ENCODE peak calls at places on chromosome 18, in six cellular contexts. One of them, this sample, is unnamed. For H3K27me3, the result is how much of the 10 kb centered on the place peaks cover.

GRCh38 chr18:56711706-56712445 is 60.7 kb downstream of the WDR7 start:
- DNase-seq in effector memory CD4-positive, alpha-beta T cell: no peak
- DNase-seq in esophagus squamous epithelium: no peak
- DNase-seq in foreskin keratinocyte: no peak
- DNase-seq in uterus: no peak
- DNase-seq in WERI-Rb-1: no peak
- DNase-seq in this sample: peak

GRCh38 chr18:22471546-22472131 is 53.9 kb upstream of the CTAGE1 start:
- DNase-seq in WERI-Rb-1: no peak
- DNase-seq in foreskin keratinocyte: no peak
- DNase-seq in uterus: no peak
- DNase-seq in effector memory CD4-positive, alpha-beta T cell: no peak
- DNase-seq in esophagus squamous epithelium: no peak
- DNase-seq in this sample: no peak

GRCh38 chr18:64949885-64950284 is 800.9 kb upstream of the CDH7 start:
- DNase-seq in uterus: no peak
- DNase-seq in esophagus squamous epithelium: no peak
- DNase-seq in WERI-Rb-1: no peak
- DNase-seq in effector memory CD4-positive, alpha-beta T cell: no peak
- DNase-seq in foreskin keratinocyte: no peak
- DNase-seq in this sample: no peak

GRCh38 chr18:45998244-45998643 is 31.1 kb upstream of the EPG5 start:
- DNase-seq in effector memory CD4-positive, alpha-beta T cell: no peak
- DNase-seq in foreskin keratinocyte: no peak
- DNase-seq in esophagus squamous epithelium: no peak
- DNase-seq in WERI-Rb-1: no peak
- DNase-seq in uterus: no peak
- DNase-seq in this sample: no peak

GRCh38 chr18:74291771-74292540 is at the start of gene CYB5A:
- DNase-seq in esophagus squamous epithelium: peak
- DNase-seq in WERI-Rb-1: peak
- DNase-seq in effector memory CD4-positive, alpha-beta T cell: peak
- DNase-seq in uterus: peak
- DNase-seq in foreskin keratinocyte: peak
- DNase-seq in this sample: peak

GRCh38 chr18:49640741-49641140 is 78.9 kb downstream of the LIPG start:
- DNase-seq in effector memory CD4-positive, alpha-beta T cell: no peak
- DNase-seq in foreskin keratinocyte: no peak
- DNase-seq in WERI-Rb-1: no peak
- DNase-seq in uterus: no peak
- DNase-seq in esophagus squamous epithelium: no peak
- DNase-seq in this sample: no peak

GRCh38 chr18:41974661-41975286 is 19.7 kb downstream of the PIK3C3 start:
- DNase-seq in foreskin keratinocyte: no peak
- DNase-seq in effector memory CD4-positive, alpha-beta T cell: no peak
- DNase-seq in uterus: no peak
- DNase-seq in WERI-Rb-1: no peak
- DNase-seq in esophagus squamous epithelium: no peak
- DNase-seq in this sample: no peak

GRCh38 chr18:9095297-9096012 is 7.0 kb upstream of the NDUFV2 start:
- DNase-seq in WERI-Rb-1: no peak
- DNase-seq in foreskin keratinocyte: no peak
- DNase-seq in uterus: no peak
- DNase-seq in effector memory CD4-positive, alpha-beta T cell: peak
- DNase-seq in esophagus squamous epithelium: no peak
- DNase-seq in this sample: no peak

GRCh38 chr18:60754413-60754812 is 381.8 kb upstream of the MC4R start:
- DNase-seq in esophagus squamous epithelium: no peak
- DNase-seq in foreskin keratinocyte: no peak
- DNase-seq in effector memory CD4-positive, alpha-beta T cell: no peak
- DNase-seq in WERI-Rb-1: no peak
- DNase-seq in uterus: no peak
- DNase-seq in this sample: no peak

GRCh38 chr18:12455511-12455910 is 47.8 kb downstream of the PRELID3A start:
- DNase-seq in esophagus squamous epithelium: no peak
- DNase-seq in foreskin keratinocyte: no peak
- DNase-seq in WERI-Rb-1: no peak
- DNase-seq in effector memory CD4-positive, alpha-beta T cell: no peak
- DNase-seq in uterus: no peak
- DNase-seq in this sample: no peak

GRCh38 chr18:4453712-4454547 is 1.2 kb downstream of the DLGAP1 start:
- DNase-seq in WERI-Rb-1: no peak
- DNase-seq in uterus: no peak
- DNase-seq in effector memory CD4-positive, alpha-beta T cell: no peak
- DNase-seq in esophagus squamous epithelium: no peak
- DNase-seq in foreskin keratinocyte: no peak
- DNase-seq in this sample: no peak

GRCh38 chr18:42048150-42048549 is 93.1 kb downstream of the PIK3C3 start:
- DNase-seq in WERI-Rb-1: no peak
- DNase-seq in uterus: no peak
- DNase-seq in foreskin keratinocyte: peak
- DNase-seq in esophagus squamous epithelium: no peak
- DNase-seq in effector memory CD4-positive, alpha-beta T cell: no peak
- DNase-seq in this sample: peak

GRCh38 chr18:48230459-48231113 is 178.6 kb downstream of the ZBTB7C start:
- DNase-seq in foreskin keratinocyte: peak
- DNase-seq in esophagus squamous epithelium: no peak
- DNase-seq in uterus: no peak
- DNase-seq in effector memory CD4-positive, alpha-beta T cell: no peak
- DNase-seq in WERI-Rb-1: peak
- DNase-seq in this sample: no peak

GRCh38 chr18:67654101-67654500 is 137.6 kb upstream of the DSEL start:
- DNase-seq in foreskin keratinocyte: no peak
- DNase-seq in esophagus squamous epithelium: no peak
- DNase-seq in effector memory CD4-positive, alpha-beta T cell: no peak
- DNase-seq in WERI-Rb-1: no peak
- DNase-seq in uterus: no peak
- DNase-seq in this sample: no peak

GRCh38 chr18:58227361-58227930 is 183.4 kb downstream of the NEDD4L start:
- DNase-seq in foreskin keratinocyte: no peak
- DNase-seq in uterus: no peak
- DNase-seq in effector memory CD4-positive, alpha-beta T cell: no peak
- DNase-seq in WERI-Rb-1: peak
- DNase-seq in esophagus squamous epithelium: no peak
- DNase-seq in this sample: no peak

GRCh38 chr18:59056706-59057492 is 82.8 kb upstream of the SEC11C start:
- DNase-seq in WERI-Rb-1: peak
- DNase-seq in foreskin keratinocyte: peak
- DNase-seq in uterus: peak
- DNase-seq in esophagus squamous epithelium: no peak
- DNase-seq in effector memory CD4-positive, alpha-beta T cell: peak
- DNase-seq in this sample: no peak

GRCh38 chr18:32126538-32126937 is 34.9 kb downstream of the RNF138 start:
- DNase-seq in esophagus squamous epithelium: no peak
- DNase-seq in foreskin keratinocyte: no peak
- DNase-seq in WERI-Rb-1: no peak
- DNase-seq in effector memory CD4-positive, alpha-beta T cell: no peak
- DNase-seq in uterus: no peak
- DNase-seq in this sample: no peak

GRCh38 chr18:68060871-68061270 is 544.4 kb upstream of the DSEL start:
- DNase-seq in foreskin keratinocyte: no peak
- DNase-seq in effector memory CD4-positive, alpha-beta T cell: no peak
- DNase-seq in WERI-Rb-1: no peak
- DNase-seq in uterus: no peak
- DNase-seq in esophagus squamous epithelium: no peak
- DNase-seq in this sample: no peak

GRCh38 chr18:2304378-2305175 is 266.7 kb downstream of the METTL4 start:
- DNase-seq in WERI-Rb-1: no peak
- DNase-seq in uterus: no peak
- DNase-seq in foreskin keratinocyte: peak
- DNase-seq in esophagus squamous epithelium: no peak
- DNase-seq in effector memory CD4-positive, alpha-beta T cell: no peak
- DNase-seq in this sample: no peak

GRCh38 chr18:1865869-1866268 is 705.4 kb downstream of the METTL4 start:
- DNase-seq in esophagus squamous epithelium: no peak
- DNase-seq in uterus: no peak
- DNase-seq in effector memory CD4-positive, alpha-beta T cell: no peak
- DNase-seq in foreskin keratinocyte: no peak
- DNase-seq in WERI-Rb-1: no peak
- DNase-seq in this sample: no peak

GRCh38 chr18:7370812-7371211 is 139.9 kb downstream of the LRRC30 start:
- DNase-seq in esophagus squamous epithelium: peak
- DNase-seq in effector memory CD4-positive, alpha-beta T cell: no peak
- DNase-seq in uterus: peak
- DNase-seq in foreskin keratinocyte: no peak
- DNase-seq in WERI-Rb-1: no peak
- DNase-seq in this sample: no peak

GRCh38 chr18:33870059-33870458 is 292.0 kb downstream of the ASXL3 start:
- DNase-seq in uterus: no peak
- DNase-seq in esophagus squamous epithelium: no peak
- DNase-seq in foreskin keratinocyte: peak
- DNase-seq in WERI-Rb-1: no peak
- DNase-seq in effector memory CD4-positive, alpha-beta T cell: no peak
- DNase-seq in this sample: no peak

GRCh38 chr18:79389689-79390088 is 6.0 kb upstream of the NFATC1 start:
- DNase-seq in uterus: no peak
- DNase-seq in WERI-Rb-1: no peak
- DNase-seq in foreskin keratinocyte: no peak
- DNase-seq in effector memory CD4-positive, alpha-beta T cell: no peak
- DNase-seq in esophagus squamous epithelium: no peak
- DNase-seq in this sample: no peak
- H3K27me3 ChIP-seq in uterus: under half
- H3K27me3 ChIP-seq in WERI-Rb-1: under half
- H3K27me3 ChIP-seq in foreskin keratinocyte: half or more
- H3K27me3 ChIP-seq in effector memory CD4-positive, alpha-beta T cell: under half
- H3K27me3 ChIP-seq in esophagus squamous epithelium: under half
- H3K27me3 ChIP-seq in this sample: under half

GRCh38 chr18:47206945-47207637 is 30.9 kb upstream of the IER3IP1 start:
- DNase-seq in esophagus squamous epithelium: no peak
- DNase-seq in uterus: no peak
- DNase-seq in effector memory CD4-positive, alpha-beta T cell: no peak
- DNase-seq in foreskin keratinocyte: no peak
- DNase-seq in WERI-Rb-1: no peak
- DNase-seq in this sample: no peak
- H3K27me3 ChIP-seq in esophagus squamous epithelium: under half
- H3K27me3 ChIP-seq in uterus: under half
- H3K27me3 ChIP-seq in effector memory CD4-positive, alpha-beta T cell: under half
- H3K27me3 ChIP-seq in foreskin keratinocyte: half or more
- H3K27me3 ChIP-seq in WERI-Rb-1: under half
- H3K27me3 ChIP-seq in this sample: under half

GRCh38 chr18:79601234-79601633 is 78.4 kb upstream of the CTDP1 start:
- DNase-seq in esophagus squamous epithelium: no peak
- DNase-seq in uterus: no peak
- DNase-seq in WERI-Rb-1: no peak
- DNase-seq in effector memory CD4-positive, alpha-beta T cell: no peak
- DNase-seq in foreskin keratinocyte: no peak
- DNase-seq in this sample: no peak

GRCh38 chr18:79605481-79605880 is 74.1 kb upstream of the CTDP1 start:
- DNase-seq in foreskin keratinocyte: no peak
- DNase-seq in WERI-Rb-1: no peak
- DNase-seq in esophagus squamous epithelium: no peak
- DNase-seq in effector memory CD4-positive, alpha-beta T cell: no peak
- DNase-seq in uterus: peak
- DNase-seq in this sample: no peak

GRCh38 chr18:79604913-79605235 is 74.7 kb upstream of the CTDP1 start:
- DNase-seq in esophagus squamous epithelium: no peak
- DNase-seq in uterus: no peak
- DNase-seq in foreskin keratinocyte: no peak
- DNase-seq in effector memory CD4-positive, alpha-beta T cell: no peak
- DNase-seq in WERI-Rb-1: no peak
- DNase-seq in this sample: no peak

GRCh38 chr18:79604205-79604912 is 75.2 kb upstream of the CTDP1 start:
- DNase-seq in esophagus squamous epithelium: no peak
- DNase-seq in effector memory CD4-positive, alpha-beta T cell: no peak
- DNase-seq in WERI-Rb-1: no peak
- DNase-seq in foreskin keratinocyte: no peak
- DNase-seq in uterus: peak
- DNase-seq in this sample: no peak

GRCh38 chr18:79603321-79604204 is 76.0 kb upstream of the CTDP1 start:
- DNase-seq in foreskin keratinocyte: no peak
- DNase-seq in effector memory CD4-positive, alpha-beta T cell: no peak
- DNase-seq in esophagus squamous epithelium: no peak
- DNase-seq in WERI-Rb-1: no peak
- DNase-seq in uterus: peak
- DNase-seq in this sample: no peak
- H3K27me3 ChIP-seq in foreskin keratinocyte: under half
- H3K27me3 ChIP-seq in effector memory CD4-positive, alpha-beta T cell: under half
- H3K27me3 ChIP-seq in esophagus squamous epithelium: under half
- H3K27me3 ChIP-seq in WERI-Rb-1: under half
- H3K27me3 ChIP-seq in uterus: under half
- H3K27me3 ChIP-seq in this sample: under half

DNA sequence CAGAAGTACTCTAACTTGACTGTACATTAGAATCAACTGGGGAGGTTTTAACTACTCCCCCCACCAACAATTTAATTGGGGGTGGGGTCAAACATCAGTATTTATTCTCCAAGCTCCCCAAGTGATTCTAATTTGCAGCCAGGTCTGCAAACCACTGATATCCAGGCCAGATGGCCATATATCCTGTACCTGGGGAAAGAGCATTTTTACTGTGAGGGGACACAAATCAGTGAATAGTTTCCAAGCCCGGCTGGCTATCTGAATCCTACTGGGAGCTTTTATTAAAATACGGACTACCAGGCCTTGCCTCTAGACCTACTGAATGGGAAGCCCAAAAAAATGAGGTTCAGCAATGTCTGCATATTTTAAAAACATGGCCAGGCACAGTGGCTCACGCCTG is 88.5 kb downstream of the TCF4 start:
- DNase-seq in foreskin keratinocyte: no peak
- DNase-seq in WERI-Rb-1: no peak
- DNase-seq in effector memory CD4-positive, alpha-beta T cell: no peak
- DNase-seq in esophagus squamous epithelium: no peak
- DNase-seq in uterus: no peak
- DNase-seq in this sample: no peak
- H3K27me3 ChIP-seq in foreskin keratinocyte: under half
- H3K27me3 ChIP-seq in WERI-Rb-1: under half
- H3K27me3 ChIP-seq in effector memory CD4-positive, alpha-beta T cell: under half
- H3K27me3 ChIP-seq in esophagus squamous epithelium: under half
- H3K27me3 ChIP-seq in uterus: under half
- H3K27me3 ChIP-seq in this sample: under half

GRCh38 chr18:76446321-76446720 is 48.7 kb downstream of the ZNF516 start:
- DNase-seq in foreskin keratinocyte: no peak
- DNase-seq in uterus: no peak
- DNase-seq in esophagus squamous epithelium: no peak
- DNase-seq in effector memory CD4-positive, alpha-beta T cell: no peak
- DNase-seq in WERI-Rb-1: no peak
- DNase-seq in this sample: no peak
- H3K27me3 ChIP-seq in foreskin keratinocyte: under half
- H3K27me3 ChIP-seq in uterus: under half
- H3K27me3 ChIP-seq in esophagus squamous epithelium: under half
- H3K27me3 ChIP-seq in effector memory CD4-positive, alpha-beta T cell: under half
- H3K27me3 ChIP-seq in WERI-Rb-1: under half
- H3K27me3 ChIP-seq in this sample: under half